ENCODE peak calls at places on chromosomes 16 and 17, in five cellular contexts. I is EL, A is nephron progenitor cell, W is NCI-H1694 treated with DMSO at 0.1 percent for 48 hours, N is Right ventricle myocardium superior. X is an unnamed sample.

GRCh38 chr17:50203589-50204345 is 2.3 kb upstream of the COL1A1 start:
- DNase-seq in A (no peak), N (peak), W (no peak), I (peak), X (peak)

GRCh38 chr17:66290097-66290722 is 12.2 kb upstream of the PRKCA start:
- DNase-seq in A (no peak), W (no peak), I (no peak), N (no peak), X (no peak)

GRCh38 chr17:49755681-49756283 is 8.1 kb downstream of the FAM117A start:
- DNase-seq in W (no peak), A (no peak), N (no peak), I (no peak), X (no peak)

GRCh38 chr16:9048302-9048700 is 43.1 kb upstream of the HAPSTR1 start:
- DNase-seq in I (peak), N (no peak), W (no peak), A (no peak), X (no peak)

GRCh38 chr17:80111702-80112470 is 10.5 kb downstream of the GAA start:
- DNase-seq in A (no peak), I (no peak), W (no peak), N (no peak), X (no peak)

GRCh38 chr16:48447428-48447827 is 62.2 kb upstream of the SIAH1 start:
- DNase-seq in N (no peak), W (no peak), A (no peak), I (no peak), X (no peak)

GRCh38 chr17:44543213-44543904 is 13.9 kb upstream of the FZD2 start:
- DNase-seq in W (no peak), N (no peak), I (peak), A (peak), X (peak)

GRCh38 chr16:49552273-49552928 is 178.8 kb downstream of the C16orf78 start:
- DNase-seq in I (no peak), N (no peak), W (no peak), A (no peak), X (no peak)

GRCh38 chr17:66310528-66311148 is 8.2 kb downstream of the PRKCA start:
- DNase-seq in I (no peak), W (no peak), N (no peak), A (no peak), X (no peak)

GRCh38 chr17:20216154-20216815 is 207.1 kb downstream of the SPECC1 start:
- DNase-seq in W (no peak), N (no peak), A (no peak), I (no peak), X (no peak)

X was measured in HFFc6.